ENCODE peak calls at places on chromosomes 16 and 17, in seven cellular contexts. G, X, M, J, W, T and D are unnamed samples.

GRCh38 chr17:14201087-14201486 is 35.6 kb downstream of the CDRT15 start:
- DNase-seq in G (peak; percentile 73), X (no peak), M (no peak), J (peak; percentile 30), W (no peak), T (no peak), D (no peak)

GRCh38 chr17:9926150-9926804 is 21.2 kb upstream of the RCVRN start:
- DNase-seq in G (no peak), X (no peak), M (peak; percentile 8), J (no peak), W (no peak), T (no peak), D (no peak)

GRCh38 chr16:77585852-77586251 is 136.5 kb upstream of the NUDT7 start:
- DNase-seq in G (no peak), X (no peak), M (peak; percentile 51), J (no peak), W (no peak), T (no peak), D (no peak)

GRCh38 chr17:12342609-12343248 is 322.1 kb downstream of the MAP2K4 start:
- DNase-seq in G (no peak), X (no peak), M (peak; percentile 27), J (peak; percentile 54), W (no peak), T (no peak), D (no peak)

GRCh38 chr17:73351764-73352163 is 40.0 kb upstream of the CDC42EP4 start:
- DNase-seq in G (no peak), X (no peak), M (no peak), J (no peak), W (no peak), T (no peak), D (no peak)

GRCh38 chr17:47700471-47701449 is 6.8 kb downstream of the TBKBP1 start:
- DNase-seq in G (no peak), X (no peak), M (no peak), J (no peak), W (peak; percentile 3), T (no peak), D (peak; percentile 33)

GRCh38 chr17:74767111-74767516 is 9.0 kb downstream of the NAT9 start:
- DNase-seq in G (no peak), X (no peak), M (no peak), J (no peak), W (peak; percentile 80), T (no peak), D (no peak)

GRCh38 chr17:80738020-80738380 is 193.4 kb downstream of the RPTOR start:
- DNase-seq in G (no peak), X (no peak), M (no peak), J (no peak), W (no peak), T (no peak), D (no peak)

GRCh38 chr17:27952366-27952765 is 59.2 kb upstream of the LYRM9 start:
- DNase-seq in G (no peak), X (no peak), M (no peak), J (no peak), W (no peak), T (no peak), D (no peak)

GRCh38 chr17:27950995-27951394 is 57.8 kb upstream of the LYRM9 start:
- DNase-seq in G (no peak), X (no peak), M (no peak), J (no peak), W (no peak), T (no peak), D (no peak)

GRCh38 chr17:27954521-27955495 is 61.6 kb upstream of the LYRM9 start:
- DNase-seq in G (no peak), X (no peak), M (no peak), J (no peak), W (no peak), T (no peak), D (no peak)

GRCh38 chr17:27949304-27949703 is 56.1 kb upstream of the LYRM9 start:
- DNase-seq in G (no peak), X (no peak), M (no peak), J (no peak), W (no peak), T (no peak), D (no peak)

DNA sequence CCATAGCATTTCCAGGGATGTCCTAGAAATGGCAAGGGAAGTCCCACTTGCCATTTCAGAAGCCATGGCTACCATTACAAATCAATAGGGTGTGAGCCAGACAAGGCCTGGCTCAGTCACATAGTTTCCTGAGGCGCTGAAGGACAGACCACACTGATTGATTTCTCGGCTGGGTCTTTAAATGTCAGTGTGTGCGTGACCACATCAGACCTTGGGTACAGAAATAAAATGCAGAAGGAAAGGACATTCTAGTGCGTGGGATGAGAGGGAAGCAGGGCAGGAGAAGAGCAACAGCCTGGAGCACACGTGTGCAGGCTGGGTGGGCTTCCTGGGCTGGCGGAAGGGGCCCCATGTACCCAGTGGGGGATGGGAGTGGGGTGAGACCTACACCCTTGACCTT is 58.7 kb upstream of the LYRM9 start:
- DNase-seq in G (no peak), X (no peak), M (no peak), J (no peak), W (no peak), T (no peak), D (no peak)
- H3K27me3 ChIP-seq in G (no peaks in the 10 kb centered on the region), X (no peaks in the 10 kb centered on the region), M (peaks cover 10% of the 10 kb centered on the region), J (no peaks in the 10 kb centered on the region), W (no peaks in the 10 kb centered on the region), T (no peaks in the 10 kb centered on the region), D (no peaks in the 10 kb centered on the region)

GRCh38 chr16:84387021-84387420 is 18.7 kb downstream of the ATP2C2 start:
- DNase-seq in G (no peak), X (no peak), M (no peak), J (no peak), W (no peak), T (no peak), D (peak; percentile 59)

GRCh38 chr16:84396537-84397008 is 28.2 kb downstream of the ATP2C2 start:
- DNase-seq in G (no peak), X (no peak), M (peak; percentile 61), J (no peak), W (no peak), T (no peak), D (no peak)

GRCh38 chr16:84390131-84390785 is 21.9 kb downstream of the ATP2C2 start:
- DNase-seq in G (no peak), X (no peak), M (peak; percentile 6), J (no peak), W (no peak), T (no peak), D (no peak)

GRCh38 chr16:84386044-84386443 is 17.7 kb downstream of the ATP2C2 start:
- DNase-seq in G (no peak), X (no peak), M (no peak), J (no peak), W (no peak), T (no peak), D (no peak)

DNA sequence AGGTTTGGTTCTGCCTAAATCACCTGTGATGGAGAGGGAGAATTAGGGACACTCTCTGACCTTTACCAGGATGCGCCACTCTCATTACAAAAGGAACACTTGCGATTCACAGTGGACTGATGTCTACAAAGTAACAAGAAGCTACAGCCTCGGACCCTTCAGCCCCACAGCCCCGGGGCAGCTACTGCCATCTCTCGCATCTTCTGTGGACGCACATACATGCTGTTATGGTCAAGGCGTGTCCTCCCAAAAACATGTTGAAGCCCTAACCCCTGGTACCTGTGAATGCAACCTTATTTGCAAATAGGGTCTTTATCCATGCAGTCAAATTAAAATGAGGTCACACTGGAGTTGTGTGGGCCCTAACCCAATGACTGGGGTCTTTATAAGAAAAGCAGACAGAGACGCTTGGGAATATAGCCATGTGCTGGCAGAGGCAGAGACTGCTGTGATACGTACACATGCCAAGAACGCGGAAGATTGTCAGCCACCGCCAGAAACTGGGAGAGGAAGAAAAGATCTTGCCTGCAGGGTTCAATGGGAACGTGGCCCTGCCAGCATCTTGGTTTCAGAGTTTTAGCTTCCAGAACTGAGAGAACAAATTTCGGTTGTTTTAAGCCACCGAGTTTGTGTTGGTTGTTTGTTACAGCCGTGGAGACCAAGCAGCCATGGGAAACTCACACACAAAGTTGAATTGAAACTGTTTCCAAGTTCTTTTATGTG is 23.0 kb downstream of the ATP2C2 start:
- DNase-seq in G (no peak), X (peak; percentile 51), M (no peak), J (no peak), W (no peak), T (no peak), D (no peak)
- H3K4me3 ChIP-seq in G (no peak overlapping the region), X (no peak overlapping the region), M (no peak overlapping the region), J (no peak overlapping the region), W (no peak overlapping the region), T (no peak overlapping the region), D (no peak overlapping the region)

DNA sequence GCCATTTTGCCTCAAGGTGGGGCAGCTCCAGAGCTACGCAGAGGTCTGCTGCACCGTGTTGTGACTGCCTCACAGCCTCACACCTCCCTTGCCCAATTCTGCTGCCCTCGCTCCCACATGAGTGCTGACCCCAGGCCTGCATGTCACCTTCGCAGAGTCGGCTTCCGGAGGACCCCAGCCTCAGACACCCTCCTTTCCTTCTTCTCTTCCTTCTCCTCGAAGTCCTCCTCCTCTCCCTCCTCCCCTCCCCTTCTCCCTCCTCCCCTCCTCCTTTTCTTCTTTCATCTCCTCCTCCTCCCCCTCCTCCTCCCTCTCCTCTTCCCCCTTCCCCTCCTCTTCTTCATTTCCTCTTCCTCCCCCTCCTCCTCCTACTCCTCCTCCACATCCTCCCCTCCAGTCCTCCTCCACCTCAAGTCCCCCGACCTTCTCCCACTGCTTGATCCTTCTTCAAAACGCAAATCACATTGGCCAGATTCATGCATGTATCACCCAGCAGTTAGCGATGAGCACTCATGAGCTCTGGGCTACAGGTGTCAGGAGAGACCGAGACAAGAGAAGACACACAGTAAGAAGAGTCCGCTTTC is 243.8 kb downstream of the RBFOX3 start:
- DNase-seq in G (no peak), X (no peak), M (no peak), J (no peak), W (no peak), T (no peak), D (no peak)
- H3K27me3 ChIP-seq in G (no peaks in the 10 kb centered on the region), X (no peaks in the 10 kb centered on the region), M (peaks cover 91% of the 10 kb centered on the region), J (peaks cover 54% of the 10 kb centered on the region), W (no peaks in the 10 kb centered on the region), T (peaks cover 24% of the 10 kb centered on the region), D (peaks cover 2% of the 10 kb centered on the region)

GRCh38 chr17:45130640-45131293 is 1.5 kb downstream of the PLCD3 start:
- DNase-seq in G (no peak), X (no peak), M (no peak), J (peak; percentile 45), W (no peak), T (no peak), D (no peak)

GRCh38 chr17:45128989-45129388 is 3.3 kb downstream of the PLCD3 start:
- DNase-seq in G (no peak), X (no peak), M (no peak), J (no peak), W (no peak), T (no peak), D (no peak)

GRCh38 chr17:45129940-45130639 is 2.2 kb downstream of the PLCD3 start:
- DNase-seq in G (no peak), X (no peak), M (peak; percentile 59), J (peak; percentile 83), W (no peak), T (no peak), D (no peak)

GRCh38 chr17:45128331-45128730 is 4.0 kb downstream of the PLCD3 start:
- DNase-seq in G (no peak), X (no peak), M (no peak), J (no peak), W (no peak), T (no peak), D (peak; percentile 50)

DNA sequence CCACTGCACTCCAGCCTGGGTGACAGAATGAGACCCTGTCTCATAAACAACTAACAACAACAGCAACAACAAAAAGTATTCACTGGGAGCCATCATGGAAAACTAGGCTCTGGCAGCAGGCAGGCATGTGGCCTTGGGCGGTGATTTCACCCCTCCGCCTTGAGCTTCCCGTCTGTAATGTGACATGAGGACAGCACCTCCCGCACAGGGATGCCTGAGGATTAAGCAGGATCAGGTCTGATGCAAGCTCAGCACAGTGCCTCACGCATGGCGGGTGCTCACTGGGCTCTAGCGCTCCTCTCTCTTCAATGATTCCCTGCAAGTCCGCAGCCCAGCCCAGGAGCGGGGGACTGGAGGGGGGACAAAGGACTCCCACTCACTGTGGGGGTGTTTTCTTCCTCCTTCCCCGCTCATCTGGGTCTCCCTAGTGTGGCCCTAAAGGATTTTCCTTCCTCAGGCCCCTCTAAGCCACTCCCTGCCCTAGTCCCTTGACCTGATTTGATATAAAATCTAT is 2.8 kb downstream of the PLCD3 start:
- DNase-seq in G (no peak), X (peak; percentile 49), M (no peak), J (peak; percentile 58), W (no peak), T (peak; percentile 76), D (no peak)
- H3K4me3 ChIP-seq in G (no peak overlapping the region), X (no peak overlapping the region), M (no peak overlapping the region), J (no peak overlapping the region), W (no peak overlapping the region), T (no peak overlapping the region), D (no peak overlapping the region)